ENCODE peak calls at places on chromosomes 5 and 9, in seven cellular contexts. G is IMR-90, H is H1, P is H9, C is neuronal stem cell, O is mesenchymal stem cell, R is trophoblast cell. L is an unnamed sample.
A peak's percentile ranks its signal among the peaks of the same experiment; 100 is the strongest.

GRCh38 chr5:90399251-90399650 is 10.3 kb downstream of the CETN3 start:
- DNase-seq in H (no peak), R (no peak), P (no peak), C (no peak), G (no peak), O (no peak), L (peak; percentile 68)

GRCh38 chr9:5549671-5550650 is 39.6 kb downstream of the PDCD1LG2 start:
- DNase-seq in C (no peak), O (no peak), H (no peak), P (no peak), G (peak; percentile 70), R (peak; percentile 55), L (no peak)

GRCh38 chr9:5848372-5848882 is 15.5 kb upstream of the ERMP1 start:
- DNase-seq in O (no peak), H (no peak), C (no peak), P (no peak), R (no peak), G (no peak), L (no peak)

GRCh38 chr5:141355641-141356040 is 820 bp downstream of the PCDHGA4 start:
- DNase-seq in R (no peak), O (no peak), P (no peak), H (no peak), G (no peak), C (no peak), L (no peak)

GRCh38 chr5:114055318-114055788 is 306.5 kb upstream of the KCNN2 start:
- DNase-seq in C (peak; percentile 65), H (peak; percentile 73), R (no peak), G (peak; percentile 64), P (peak; percentile 78), O (peak; percentile 78), L (peak; percentile 87)

GRCh38 chr5:140806834-140807775 is at the start of gene PCDHA4:
- DNase-seq in H (peak; percentile 94), C (peak; percentile 63), P (peak; percentile 84), O (peak; percentile 71), G (no peak), R (no peak), L (peak; percentile 78)

GRCh38 chr5:40860711-40861110 is 19.5 kb downstream of the CARD6 start:
- DNase-seq in H (no peak), P (no peak), O (no peak), G (no peak), R (no peak), C (no peak), L (no peak)

GRCh38 chr9:128118472-128118857 is 9.1 kb downstream of the PTGES2 start:
- DNase-seq in H (no peak), C (no peak), P (no peak), R (no peak), G (no peak), O (no peak), L (no peak)

GRCh38 chr5:44603496-44604272 is 205.1 kb upstream of the MRPS30 start:
- DNase-seq in C (no peak), R (peak; percentile 17), P (peak; percentile 68), G (no peak), O (no peak), H (peak; percentile 75), L (peak; percentile 58)

GRCh38 chr9:94159069-94159915 is 75.0 kb downstream of the PTPDC1 start:
- DNase-seq in G (no peak), C (no peak), H (peak; percentile 3), P (no peak), R (no peak), O (peak; percentile 29), L (no peak)

GRCh38 chr5:1235379-1235778 is 10.2 kb downstream of the SLC6A18 start:
- DNase-seq in G (no peak), H (no peak), O (no peak), R (no peak), C (no peak), P (no peak), L (no peak)

GRCh38 chr5:80988419-80988925 is 28.3 kb downstream of the RASGRF2 start:
- DNase-seq in R (no peak), H (no peak), O (peak; percentile 50), C (no peak), P (no peak), G (no peak), L (no peak)

GRCh38 chr9:110270211-110270995 is 14.1 kb upstream of the TXN start:
- DNase-seq in O (no peak), P (no peak), G (no peak), R (peak; percentile 61), H (no peak), C (no peak), L (no peak)

GRCh38 chr5:143119301-143119769 is 284.2 kb downstream of the NR3C1 start:
- DNase-seq in C (no peak), G (peak; percentile 35), H (no peak), O (no peak), P (no peak), R (no peak), L (no peak)

GRCh38 chr5:137415231-137415681 is 83.9 kb downstream of the SPOCK1 start:
- DNase-seq in C (no peak), P (no peak), G (peak; percentile 70), H (no peak), R (no peak), O (no peak), L (no peak)

GRCh38 chr5:134127376-134127861 is 12.9 kb downstream of the TCF7 start:
- DNase-seq in C (no peak), R (peak; percentile 44), G (peak; percentile 58), P (no peak), H (no peak), O (peak; percentile 37), L (no peak)

GRCh38 chr5:37838933-37839341 is 904 bp downstream of the GDNF start:
- DNase-seq in P (peak; percentile 48), C (no peak), O (no peak), G (no peak), H (peak; percentile 60), R (no peak), L (peak; percentile 27)

GRCh38 chr5:14445581-14446290 is 135.9 kb upstream of the OTULINL start:
- DNase-seq in O (peak; percentile 62), G (no peak), R (no peak), P (peak; percentile 86), C (peak; percentile 83), H (no peak), L (peak; percentile 94)

GRCh38 chr5:115873392-115873791 is 31.7 kb downstream of the AP3S1 start:
- DNase-seq in P (no peak), G (peak; percentile 76), C (no peak), R (no peak), O (peak; percentile 67), H (no peak), L (no peak)

GRCh38 chr9:37328561-37329227 is 93.8 kb upstream of the GRHPR start:
- DNase-seq in G (no peak), P (no peak), H (no peak), O (no peak), R (no peak), C (no peak), L (no peak)

GRCh38 chr9:37327553-37327952 is 94.9 kb upstream of the GRHPR start:
- DNase-seq in P (no peak), O (no peak), C (no peak), R (no peak), H (no peak), G (no peak), L (no peak)

GRCh38 chr9:37325778-37326177 is 96.7 kb upstream of the GRHPR start:
- DNase-seq in P (no peak), H (no peak), O (no peak), R (no peak), C (no peak), G (peak; percentile 7), L (no peak)

GRCh38 chr9:37324691-37325490 is 97.6 kb upstream of the GRHPR start:
- DNase-seq in G (no peak), O (no peak), C (peak; percentile 17), R (no peak), P (no peak), H (no peak), L (no peak)

DNA sequence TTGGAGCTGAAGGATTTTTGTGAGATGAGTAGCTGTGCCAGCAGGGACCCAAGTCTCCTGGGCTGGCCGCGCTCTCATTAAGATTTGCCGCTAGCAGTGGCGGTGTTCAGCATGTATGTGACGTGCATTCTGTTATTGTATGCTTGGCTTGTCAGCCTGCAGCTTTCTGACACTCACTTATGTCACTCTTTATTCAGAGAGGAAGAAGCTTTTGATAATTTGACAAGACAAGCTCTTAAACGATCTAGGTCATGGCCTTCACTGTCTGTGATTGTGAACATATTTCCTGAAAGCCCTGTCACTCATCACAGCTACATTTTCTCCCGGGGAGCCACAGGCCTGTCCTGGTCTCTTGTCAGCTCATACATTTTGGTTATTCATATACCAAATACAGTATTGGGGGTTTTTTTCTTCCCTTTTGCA is 98.2 kb upstream of the GRHPR start:
- DNase-seq in R (peak; percentile 82), H (no peak), P (no peak), C (peak; percentile 12), O (peak; percentile 12), G (peak; percentile 53), L (peak; percentile 1)
- H2BK5ac ChIP-seq in R (no peak overlapping the region), H (no peak overlapping the region), P (no peak overlapping the region), C (no peak overlapping the region), O (no peak overlapping the region), G (no peak overlapping the region), L (no peak overlapping the region)

GRCh38 chr9:116450378-116451139 is 236.5 kb upstream of the TRIM32 start:
- DNase-seq in O (peak; percentile 52), G (peak; percentile 75), P (no peak), C (no peak), H (no peak), R (peak; percentile 18), L (peak; percentile 68)
- H3K4me1 ChIP-seq in O (peaks cover 8% of the 10 kb centered on the region), G (peaks cover 5% of the 10 kb centered on the region), P (no peaks in the 10 kb centered on the region), C (peaks cover 2% of the 10 kb centered on the region), H (no peaks in the 10 kb centered on the region), R (peaks cover 9% of the 10 kb centered on the region), L (no peaks in the 10 kb centered on the region)

DNA sequence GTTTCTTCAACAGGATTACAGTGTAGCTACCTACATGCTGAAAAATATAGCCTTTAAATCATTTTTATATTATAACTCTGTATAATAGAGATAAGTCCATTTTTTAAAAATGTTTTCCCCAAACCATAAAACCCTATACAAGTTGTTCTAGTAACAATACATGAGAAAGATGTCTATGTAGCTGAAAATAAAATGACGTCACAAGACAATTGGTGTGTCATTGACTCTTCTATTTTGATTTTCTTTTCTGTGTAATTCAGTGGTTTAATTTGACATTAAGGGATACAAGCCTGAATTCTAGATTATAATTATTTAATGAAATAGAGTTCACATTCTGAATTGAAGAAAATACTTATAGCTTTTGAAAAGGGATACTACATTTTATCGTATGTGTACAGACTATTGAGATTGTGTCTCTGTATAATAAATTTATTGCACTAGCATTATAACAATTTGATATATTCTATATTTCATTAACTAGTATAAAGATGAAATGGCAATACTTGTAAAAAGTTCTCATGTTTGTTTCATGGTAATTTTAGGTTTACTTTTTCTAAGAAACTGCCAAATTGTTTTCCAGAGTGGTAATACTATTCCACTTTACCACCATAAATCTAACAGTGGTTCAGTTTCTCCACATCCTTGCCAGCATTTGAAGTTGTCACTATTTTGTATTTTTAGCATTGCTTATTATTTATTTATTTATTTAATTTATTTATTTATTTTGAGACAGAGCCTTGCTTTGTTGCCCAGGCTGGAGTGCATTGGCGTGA is 18.7 kb downstream of the ANXA1 start:
- DNase-seq in O (no peak), P (no peak), C (no peak), H (no peak), R (no peak), G (no peak), L (no peak)
- H2BK5ac ChIP-seq in O (no peak overlapping the region), P (no peak overlapping the region), C (no peak overlapping the region), H (no peak overlapping the region), R (no peak overlapping the region), G (no peak overlapping the region), L (no peak overlapping the region)

DNA sequence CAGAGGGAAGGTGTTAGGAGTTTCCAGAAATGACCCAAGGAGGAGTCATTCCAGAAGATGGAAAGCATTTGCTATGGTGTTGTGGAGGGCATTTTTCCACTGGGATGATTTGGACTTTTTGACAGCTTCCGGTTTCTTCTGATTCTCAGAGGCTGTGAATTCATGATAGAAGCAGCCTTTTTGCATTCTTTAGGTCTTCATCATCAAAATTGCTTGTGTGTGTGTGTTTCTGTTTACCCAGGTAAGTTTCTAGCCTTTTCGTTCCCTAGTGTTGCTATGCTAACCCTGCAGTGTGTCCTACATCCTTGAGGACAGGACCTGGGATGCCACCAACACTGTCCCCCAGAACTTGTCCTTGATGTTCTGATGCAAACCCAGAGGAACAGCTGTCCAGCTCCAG is 19.6 kb downstream of the IRX1 start:
- DNase-seq in O (no peak), H (no peak), R (no peak), P (no peak), C (no peak), G (no peak), L (no peak)
- H3K4me1 ChIP-seq in O (peaks cover 1% of the 10 kb centered on the region), H (peaks cover 1% of the 10 kb centered on the region), R (no peaks in the 10 kb centered on the region), P (no peaks in the 10 kb centered on the region), C (peaks cover 3% of the 10 kb centered on the region), G (no peaks in the 10 kb centered on the region), L (no peaks in the 10 kb centered on the region)

L was measured in mesendoderm.